ENCODE peak calls at places on chromosomes 11 and 22, in nine cellular contexts. A is IMR-90, M is A549, L is fibroblast of pulmonary artery, V is body of pancreas, O is uterus, Q is NB4, K is mucosa of descending colon, N is left ventricle myocardium inferior. Y is an unnamed sample.
A peak's percentile ranks its signal among the peaks of the same experiment; 100 is the strongest.

GRCh38 chr22:48070760-48071159 is 1308.3 kb downstream of the TBC1D22A start:
- DNase-seq in A (no peak), M (no peak), L (no peak), V (no peak), O (no peak), Q (no peak), K (no peak), N (no peak), Y (peak; percentile 6)

GRCh38 chr11:726278-726915 is 20.4 kb downstream of the EPS8L2 start:
- DNase-seq in A (peak; percentile 26), M (no peak), L (no peak), V (peak; percentile 83), O (no peak), Q (no peak), K (peak; percentile 91), N (no peak), Y (peak; percentile 58)

GRCh38 chr22:20235453-20235991 is 32.6 kb downstream of the RTN4R start:
- DNase-seq in A (no peak), M (no peak), L (no peak), V (no peak), O (no peak), Q (peak; percentile 39), K (no peak), N (no peak), Y (no peak)

GRCh38 chr11:75554258-75555022 is 7.6 kb upstream of the SERPINH1 start:
- DNase-seq in A (peak; percentile 100), M (no peak), L (peak; percentile 100), V (peak; percentile 36), O (peak; percentile 98), Q (no peak), K (peak; percentile 88), N (peak; percentile 94), Y (no peak)

GRCh38 chr22:45612451-45612901 is 59.2 kb upstream of the ATXN10 start:
- DNase-seq in A (peak; percentile 80), M (no peak), L (peak; percentile 71), V (no peak), O (peak; percentile 32), Q (peak; percentile 85), K (no peak), N (peak; percentile 62), Y (no peak)

GRCh38 chr11:10019906-10020682 is 273.9 kb downstream of the SBF2 start:
- DNase-seq in A (no peak), M (no peak), L (no peak), V (no peak), O (no peak), Q (no peak), K (no peak), N (no peak), Y (no peak)

GRCh38 chr22:45966320-45966891 is 10.6 kb downstream of the WNT7B start:
- DNase-seq in A (no peak), M (no peak), L (no peak), V (peak; percentile 31), O (no peak), Q (peak; percentile 54), K (no peak), N (no peak), Y (no peak)

GRCh38 chr11:105553015-105553414 is 56.9 kb upstream of the GRIA4 start:
- DNase-seq in A (peak; percentile 41), M (peak; percentile 0), L (peak; percentile 9), V (no peak), O (no peak), Q (no peak), K (no peak), N (no peak), Y (no peak)

GRCh38 chr22:23054531-23055257 is 15.6 kb upstream of the GNAZ start:
- DNase-seq in A (no peak), M (no peak), L (no peak), V (no peak), O (no peak), Q (no peak), K (peak; percentile 27), N (no peak), Y (peak; percentile 73)

GRCh38 chr11:126334665-126335462 is 20.6 kb upstream of the ST3GAL4 start:
- DNase-seq in A (peak; percentile 76), M (no peak), L (no peak), V (no peak), O (no peak), Q (no peak), K (peak; percentile 12), N (no peak), Y (no peak)

GRCh38 chr11:68610452-68611116 is 73.8 kb upstream of the GAL start:
- DNase-seq in A (peak; percentile 5), M (peak; percentile 14), L (peak; percentile 35), V (no peak), O (no peak), Q (peak; percentile 34), K (no peak), N (no peak), Y (no peak)

GRCh38 chr11:33775832-33776231 is 1.5 kb upstream of the FBXO3 start:
- DNase-seq in A (peak; percentile 65), M (no peak), L (no peak), V (no peak), O (no peak), Q (no peak), K (no peak), N (no peak), Y (peak; percentile 34)

GRCh38 chr11:117200813-117201515 is 1.8 kb downstream of the TAGLN start:
- DNase-seq in A (peak; percentile 32), M (no peak), L (peak; percentile 36), V (no peak), O (peak; percentile 40), Q (no peak), K (peak; percentile 31), N (no peak), Y (no peak)
- TF ChIP-seq CTCF in A (no peak), M (no peak), L (no peak), V (no peak), O (no peak), Q (no peak), K (no peak), N (no peak), Y (no peak)

GRCh38 chr11:120327311-120327710 is 2.2 kb downstream of the TLCD5 start:
- DNase-seq in A (no peak), M (no peak), L (no peak), V (no peak), O (no peak), Q (no peak), K (no peak), N (no peak), Y (no peak)

GRCh38 chr11:120326228-120326627 is 1.1 kb downstream of the TLCD5 start:
- DNase-seq in A (peak; percentile 86), M (peak; percentile 28), L (peak; percentile 76), V (no peak), O (no peak), Q (no peak), K (no peak), N (no peak), Y (no peak)

GRCh38 chr11:120324932-120325810 is at the start of gene TLCD5:
- DNase-seq in A (peak; percentile 68), M (peak; percentile 78), L (peak; percentile 67), V (peak; percentile 62), O (peak; percentile 71), Q (no peak), K (peak; percentile 67), N (peak; percentile 70), Y (peak; percentile 45)

GRCh38 chr11:120329556-120329955 is 4.5 kb downstream of the TLCD5 start:
- DNase-seq in A (no peak), M (no peak), L (no peak), V (no peak), O (no peak), Q (no peak), K (no peak), N (no peak), Y (no peak)

DNA sequence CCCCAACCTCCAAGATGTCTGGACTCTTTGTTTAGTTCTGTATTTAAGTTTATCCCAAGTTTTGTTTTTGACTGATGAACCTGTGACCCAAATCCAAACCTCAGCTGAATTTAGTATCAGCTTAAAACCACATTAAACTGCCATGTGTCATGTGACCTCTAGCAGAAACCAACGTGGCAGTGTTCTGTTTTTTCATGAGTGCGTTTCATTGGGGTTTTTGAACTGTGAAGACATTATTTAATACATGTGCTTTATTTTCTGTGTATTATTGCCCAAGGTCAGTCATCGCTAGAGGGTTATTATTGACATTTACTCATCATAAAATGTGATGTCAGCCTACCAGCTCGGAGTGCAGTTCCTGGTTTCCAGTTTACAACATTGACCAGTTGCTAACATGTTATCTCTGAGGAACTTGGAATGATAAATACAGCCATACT is 1.8 kb downstream of the TLCD5 start:
- DNase-seq in A (peak; percentile 51), M (peak; percentile 35), L (peak; percentile 24), V (no peak), O (no peak), Q (no peak), K (no peak), N (no peak), Y (no peak)
- H3K4me3 ChIP-seq in A (no peak overlapping the region), M (no peak overlapping the region), L (no peak overlapping the region), V (no peak overlapping the region), O (no peak overlapping the region), Q (no peak overlapping the region), K (no peak overlapping the region), N (peak overlapping the region; percentile 95), Y (no peak overlapping the region)

GRCh38 chr11:60316317-60316716 is 10.7 kb upstream of the MS4A6E start:
- DNase-seq in A (no peak), M (no peak), L (no peak), V (no peak), O (no peak), Q (no peak), K (no peak), N (no peak), Y (peak; percentile 29)

GRCh38 chr11:60315866-60316265 is 11.2 kb upstream of the MS4A6E start:
- DNase-seq in A (no peak), M (no peak), L (peak; percentile 4), V (no peak), O (no peak), Q (no peak), K (no peak), N (no peak), Y (no peak)

GRCh38 chr11:60314607-60315321 is 12.3 kb upstream of the MS4A6E start:
- DNase-seq in A (no peak), M (no peak), L (no peak), V (no peak), O (no peak), Q (no peak), K (no peak), N (no peak), Y (no peak)

GRCh38 chr11:60321051-60321450 is 6.0 kb upstream of the MS4A6E start:
- DNase-seq in A (no peak), M (no peak), L (no peak), V (no peak), O (no peak), Q (no peak), K (no peak), N (no peak), Y (no peak)

DNA sequence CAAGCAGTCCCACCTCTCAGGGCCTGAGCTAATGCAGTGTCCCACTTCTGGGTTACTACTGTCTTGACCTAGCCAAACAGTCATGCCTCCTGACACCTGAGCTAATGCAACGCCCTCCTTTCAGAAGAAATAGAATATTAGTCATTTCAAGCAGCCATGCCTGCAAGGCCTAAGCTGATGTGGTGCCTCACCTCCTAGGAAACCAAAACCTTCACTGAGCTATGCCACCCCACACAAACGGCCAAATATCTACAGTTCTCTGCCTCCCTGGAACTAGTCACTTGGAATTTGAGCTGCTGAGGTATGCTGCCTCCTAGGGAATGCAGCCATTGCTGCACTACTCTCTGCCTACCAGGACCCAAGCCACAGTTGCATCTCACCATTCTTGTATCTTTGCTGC is 8.3 kb upstream of the MS4A6E start:
- DNase-seq in A (no peak), M (no peak), L (no peak), V (no peak), O (no peak), Q (no peak), K (no peak), N (no peak), Y (peak; percentile 35)
- TF ChIP-seq CTCF in A (no peak), M (no peak), L (no peak), V (no peak), O (no peak), Q (no peak), K (no peak), N (no peak), Y (no peak)

GRCh38 chr11:27194976-27195375 is 154.4 kb downstream of the BBOX1 start:
- DNase-seq in A (no peak), M (no peak), L (no peak), V (no peak), O (no peak), Q (no peak), K (no peak), N (no peak), Y (no peak)
- H3K4me3 ChIP-seq in A (no peak overlapping the region), M (no peak overlapping the region), L (no peak overlapping the region), V (no peak overlapping the region), O (no peak overlapping the region), Q (no peak overlapping the region), K (no peak overlapping the region), N (no peak overlapping the region), Y (no peak overlapping the region)